ENCODE peak calls at places on chromosomes 3 and 15, in four cellular contexts. G is WTC11, Q is K562, L is HepG2. O is an unnamed sample.
A peak's percentile ranks its signal among the peaks of the same experiment; 100 is the strongest.

GRCh38 chr3:148790841-148791240 is 36.8 kb upstream of the CPB1 start:
- DNase-seq in G (no peak), Q (no peak), L (no peak), O (no peak)

GRCh38 chr15:89489376-89489775 is 7.0 kb downstream of the RHCG start:
- DNase-seq in G (no peak), Q (no peak), L (no peak), O (no peak)

GRCh38 chr3:64214697-64215018 is 10.6 kb downstream of the PRICKLE2 start:
- DNase-seq in G (no peak), Q (peak; percentile 1), L (no peak), O (no peak)

GRCh38 chr3:87333393-87333892 is 57.1 kb upstream of the POU1F1 start:
- DNase-seq in G (no peak), Q (peak; percentile 7), L (peak; percentile 83), O (peak; percentile 12)

GRCh38 chr3:15630646-15631350 is 29.3 kb downstream of the BTD start:
- DNase-seq in G (no peak), Q (peak; percentile 58), L (no peak), O (no peak)

GRCh38 chr3:169558371-169558770 is 105.1 kb downstream of the MECOM start:
- DNase-seq in G (no peak), Q (no peak), L (no peak), O (no peak)

GRCh38 chr3:54427951-54428871 is 305.9 kb downstream of the CACNA2D3 start:
- DNase-seq in G (peak; percentile 71), Q (peak; percentile 58), L (peak; percentile 28), O (peak; percentile 69)

GRCh38 chr15:33201376-33202189 is 7.1 kb upstream of the FMN1 start:
- DNase-seq in G (peak; percentile 49), Q (peak; percentile 9), L (peak; percentile 76), O (peak; percentile 13)

GRCh38 chr3:159806412-159806811 is 182.2 kb upstream of the IL12A start:
- DNase-seq in G (no peak), Q (no peak), L (no peak), O (no peak)

GRCh38 chr15:93179072-93179471 is 90.1 kb upstream of the RGMA start:
- DNase-seq in G (no peak), Q (peak; percentile 12), L (no peak), O (no peak)

GRCh38 chr3:71591106-71591505 is 7.6 kb upstream of the FOXP1 start:
- DNase-seq in G (no peak), Q (no peak), L (no peak), O (no peak)

GRCh38 chr3:135368316-135368715 is 573.3 kb downstream of the EPHB1 start:
- DNase-seq in G (no peak), Q (no peak), L (no peak), O (no peak)

GRCh38 chr3:56929809-56930615 is 128.3 kb upstream of the ARHGEF3 start:
- DNase-seq in G (peak; percentile 18), Q (no peak), L (no peak), O (no peak)

GRCh38 chr3:98657429-98657828 is 64.0 kb upstream of the CPOX start:
- DNase-seq in G (peak; percentile 76), Q (peak; percentile 13), L (no peak), O (peak; percentile 22)

DNA sequence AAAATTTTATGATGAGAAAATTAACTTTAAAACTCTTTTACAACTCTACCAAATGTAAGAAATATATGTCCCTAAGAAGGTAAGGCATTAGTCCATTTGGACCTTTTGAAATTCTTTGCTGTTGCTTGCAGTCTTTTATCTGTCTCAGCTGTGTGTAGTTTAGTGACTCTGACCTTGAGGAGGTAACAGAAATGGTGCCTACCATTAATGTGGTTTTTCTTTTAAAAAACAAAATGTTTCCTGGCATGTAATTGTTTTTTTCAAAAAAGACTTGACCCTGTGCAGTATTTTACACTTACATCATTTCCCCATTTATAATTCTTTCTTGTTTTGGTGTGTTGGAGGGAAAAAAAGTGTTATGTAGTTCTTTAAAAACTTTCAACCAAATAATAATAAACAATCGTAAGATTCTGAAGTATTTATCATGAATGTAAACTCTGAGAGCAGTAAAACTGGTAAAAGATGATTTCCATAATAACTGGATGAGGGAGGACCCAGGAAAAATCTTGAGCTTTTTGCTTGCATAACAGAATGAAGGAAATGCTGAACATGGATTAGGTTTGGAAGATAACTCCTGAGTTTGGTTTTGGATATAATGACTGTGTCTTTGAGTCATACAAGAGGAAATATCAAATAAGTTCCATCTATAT is 225.1 kb downstream of the CHST2 start:
- DNase-seq in G (no peak), Q (no peak), L (no peak), O (no peak)
- TF ChIP-seq ELF4 in G (no peak), Q (no peak), L (no peak), O (no peak)

GRCh38 chr3:14338242-14338641 is 64.2 kb upstream of the SLC6A6 start:
- DNase-seq in G (no peak), Q (no peak), L (no peak), O (no peak)

GRCh38 chr3:14337828-14338227 is 64.6 kb upstream of the SLC6A6 start:
- DNase-seq in G (no peak), Q (no peak), L (no peak), O (no peak)

GRCh38 chr3:14336414-14337285 is 65.8 kb upstream of the SLC6A6 start:
- DNase-seq in G (no peak), Q (no peak), L (peak; percentile 35), O (no peak)

GRCh38 chr3:14333215-14333614 is 69.2 kb upstream of the SLC6A6 start:
- DNase-seq in G (no peak), Q (no peak), L (no peak), O (no peak)

DNA sequence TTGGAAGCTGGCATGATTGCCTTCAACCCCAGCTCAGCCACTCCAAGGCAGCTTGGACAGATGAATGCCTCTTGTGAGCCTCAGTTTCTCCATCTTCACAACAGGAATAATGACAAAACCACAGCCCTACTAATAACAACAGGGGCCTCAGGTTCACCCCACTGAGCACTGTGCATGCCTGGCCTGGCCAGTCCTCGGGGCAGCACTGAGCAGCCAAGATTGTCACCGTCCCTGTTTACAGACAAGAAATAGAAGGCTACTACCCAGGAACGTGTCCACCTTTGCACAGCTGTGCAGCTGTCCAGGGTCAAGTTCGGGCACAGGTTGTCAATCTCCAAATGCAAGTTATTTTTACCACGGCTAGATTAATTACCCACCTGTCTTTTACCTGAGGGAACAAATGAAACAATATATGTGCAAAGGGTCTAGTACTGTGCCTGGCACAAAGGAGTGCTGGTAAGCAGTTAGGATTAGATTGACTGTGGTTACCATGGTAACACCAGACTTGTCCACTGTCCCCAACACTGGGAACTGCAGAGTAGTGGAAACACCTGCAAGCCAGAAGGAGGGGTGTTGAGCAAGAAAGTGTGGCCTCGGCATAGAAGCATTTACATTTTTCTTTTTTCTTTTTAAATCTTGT is 66.5 kb upstream of the SLC6A6 start:
- DNase-seq in G (no peak), Q (no peak), L (no peak), O (no peak)
- TF ChIP-seq SP1 in G (no peak), Q (no peak), L (no peak), O (no peak)

GRCh38 chr15:99963976-99964375 is 230.7 kb upstream of the LYSMD4 start:
- DNase-seq in G (no peak), Q (no peak), L (no peak), O (no peak)

GRCh38 chr15:99962006-99962561 is 228.8 kb upstream of the LYSMD4 start:
- DNase-seq in G (no peak), Q (no peak), L (no peak), O (no peak)

GRCh38 chr15:99965376-99965775 is 232.1 kb upstream of the LYSMD4 start:
- DNase-seq in G (no peak), Q (no peak), L (no peak), O (no peak)

GRCh38 chr15:99961011-99961441 is 227.8 kb upstream of the LYSMD4 start:
- DNase-seq in G (peak; percentile 56), Q (peak; percentile 34), L (no peak), O (peak; percentile 45)

DNA sequence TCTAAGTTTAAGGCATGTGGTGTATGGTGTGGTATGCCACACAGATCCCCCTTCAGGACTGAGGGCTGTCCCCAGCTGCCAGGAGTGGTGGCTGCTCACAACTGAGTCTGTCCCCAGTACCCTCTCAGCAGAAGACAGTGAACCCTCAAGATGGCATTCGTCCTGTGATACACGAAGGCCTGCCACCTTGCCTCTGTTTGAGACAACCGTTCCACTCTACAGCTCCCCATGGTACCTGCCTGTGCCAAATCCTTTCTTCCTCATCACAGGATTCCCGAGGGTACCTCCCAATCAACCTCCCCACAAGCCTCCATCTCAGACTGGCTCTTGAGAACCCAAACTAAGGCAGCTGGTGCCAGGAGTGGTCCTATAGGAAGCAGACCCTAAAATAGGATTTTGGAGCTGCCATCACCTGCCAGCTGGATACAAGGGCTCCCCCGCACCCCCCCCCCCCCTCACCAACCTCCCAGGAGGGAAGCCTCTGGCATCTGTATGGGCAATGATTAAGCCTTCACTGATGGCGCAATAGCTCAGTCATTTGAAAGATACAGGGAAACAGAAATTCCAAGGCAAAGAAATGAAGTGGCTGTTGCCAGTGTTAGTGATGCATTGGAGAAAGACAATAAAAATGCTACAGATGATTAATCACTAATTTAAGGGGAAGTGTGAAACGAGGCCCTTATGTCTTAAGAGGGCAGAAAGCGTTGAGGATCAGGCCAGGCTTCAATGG is 230.0 kb upstream of the LYSMD4 start:
- DNase-seq in G (no peak), Q (no peak), L (no peak), O (no peak)
- TF ChIP-seq ELF4 in G (no peak), Q (no peak), L (no peak), O (no peak)

GRCh38 chr3:60737633-60738399 is 513.4 kb downstream of the FHIT start:
- DNase-seq in G (no peak), Q (no peak), L (no peak), O (no peak)
- TF ChIP-seq SP1 in G (no peak), Q (no peak), L (no peak), O (no peak)

GRCh38 chr3:101181801-101182200 is 138.6 kb downstream of the IMPG2 start:
- DNase-seq in G (no peak), Q (no peak), L (no peak), O (no peak)

GRCh38 chr3:101183151-101183550 is 137.2 kb downstream of the IMPG2 start:
- DNase-seq in G (no peak), Q (no peak), L (no peak), O (no peak)

GRCh38 chr3:101177577-101177976 is 142.8 kb downstream of the IMPG2 start:
- DNase-seq in G (no peak), Q (no peak), L (no peak), O (no peak)

GRCh38 chr3:101182734-101183133 is 137.6 kb downstream of the IMPG2 start:
- DNase-seq in G (no peak), Q (no peak), L (no peak), O (no peak)

GRCh38 chr3:101179637-101180036 is 140.7 kb downstream of the IMPG2 start:
- DNase-seq in G (no peak), Q (no peak), L (no peak), O (no peak)
- TF ChIP-seq ELF4 in G (no peak), Q (no peak), L (no peak), O (no peak)

DNA sequence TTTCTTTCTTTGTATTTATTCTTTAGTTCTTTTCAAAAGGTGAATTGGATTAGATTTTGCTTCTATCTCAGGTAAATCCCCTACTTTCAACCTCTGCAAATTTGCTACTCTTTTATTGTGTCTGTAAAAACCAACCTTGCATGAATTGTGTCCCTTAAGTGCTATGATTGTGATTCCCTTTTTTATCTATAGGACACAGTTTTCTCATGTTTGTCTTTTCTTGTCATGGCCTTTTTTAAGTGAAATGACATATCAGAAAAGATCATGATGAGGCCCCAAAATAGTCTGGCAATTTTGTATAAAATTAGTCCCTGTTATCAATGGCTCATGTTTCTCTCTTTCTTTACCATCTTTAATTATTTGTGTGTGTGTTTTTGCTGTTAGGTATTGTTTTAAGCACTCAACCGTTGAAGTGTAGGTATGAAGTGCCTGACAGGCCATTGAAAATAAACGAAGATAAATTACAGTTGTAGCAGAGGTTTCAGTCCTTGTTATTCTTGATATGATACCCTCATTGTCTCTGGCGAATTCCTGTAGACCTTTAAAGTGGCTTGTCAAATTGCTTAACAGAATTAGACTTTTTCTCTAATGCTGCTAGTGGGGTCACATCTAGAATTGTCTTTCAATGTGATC is 184.3 kb downstream of the UBE2E2 start:
- DNase-seq in G (no peak), Q (no peak), L (no peak), O (no peak)
- TF ChIP-seq SP1 in G (no peak), Q (no peak), L (no peak), O (no peak)